ENCODE peak calls at places on chromosomes 13 and 19, in five cellular contexts. One of them, this sample, is unnamed. For H3K36me3, the result is how much of the 10 kb centered on the place peaks cover.

GRCh38 chr13:111006508-111007031 is 91.7 kb upstream of the ANKRD10 start:
- DNase-seq in breast epithelium: peak
- DNase-seq in endodermal cell: peak
- DNase-seq in hepatocyte: peak
- DNase-seq in psoas muscle: peak
- DNase-seq in this sample: peak

GRCh38 chr19:52206481-52206880 is 16.6 kb downstream of the PPP2R1A start:
- DNase-seq in psoas muscle: peak
- DNase-seq in breast epithelium: no peak
- DNase-seq in hepatocyte: no peak
- DNase-seq in endodermal cell: no peak
- DNase-seq in this sample: no peak

GRCh38 chr19:35176183-35176570 is 21.6 kb downstream of the FXYD5 start:
- DNase-seq in psoas muscle: no peak
- DNase-seq in breast epithelium: no peak
- DNase-seq in hepatocyte: no peak
- DNase-seq in endodermal cell: peak
- DNase-seq in this sample: no peak

GRCh38 chr19:7461841-7462629 is 26.8 kb downstream of the PEX11G start:
- DNase-seq in hepatocyte: no peak
- DNase-seq in psoas muscle: no peak
- DNase-seq in endodermal cell: peak
- DNase-seq in breast epithelium: no peak
- DNase-seq in this sample: peak

GRCh38 chr13:96710166-96710866 is 284.0 kb downstream of the OXGR1 start:
- DNase-seq in hepatocyte: no peak
- DNase-seq in breast epithelium: no peak
- DNase-seq in endodermal cell: peak
- DNase-seq in psoas muscle: no peak
- DNase-seq in this sample: peak

GRCh38 chr13:84137292-84137691 is 255.0 kb upstream of the SLITRK1 start:
- DNase-seq in hepatocyte: no peak
- DNase-seq in endodermal cell: no peak
- DNase-seq in breast epithelium: no peak
- DNase-seq in psoas muscle: no peak
- DNase-seq in this sample: no peak

GRCh38 chr19:49890349-49891311 is 6.1 kb downstream of the IL4I1 start:
- DNase-seq in psoas muscle: no peak
- DNase-seq in hepatocyte: peak
- DNase-seq in breast epithelium: no peak
- DNase-seq in endodermal cell: peak
- DNase-seq in this sample: peak

GRCh38 chr19:13027557-13027956 is 32.3 kb downstream of the NFIX start:
- DNase-seq in psoas muscle: no peak
- DNase-seq in breast epithelium: no peak
- DNase-seq in hepatocyte: no peak
- DNase-seq in endodermal cell: no peak
- DNase-seq in this sample: no peak

GRCh38 chr13:27371932-27372331 is 52.5 kb upstream of the GTF3A start:
- DNase-seq in psoas muscle: no peak
- DNase-seq in endodermal cell: no peak
- DNase-seq in hepatocyte: no peak
- DNase-seq in breast epithelium: no peak
- DNase-seq in this sample: no peak

GRCh38 chr13:30108913-30109237 is 198.5 kb downstream of the KATNAL1 start:
- DNase-seq in breast epithelium: peak
- DNase-seq in endodermal cell: no peak
- DNase-seq in psoas muscle: no peak
- DNase-seq in hepatocyte: peak
- DNase-seq in this sample: no peak

GRCh38 chr13:30479590-30480219 is 14.0 kb upstream of the HMGB1 start:
- DNase-seq in hepatocyte: peak
- DNase-seq in endodermal cell: no peak
- DNase-seq in breast epithelium: no peak
- DNase-seq in psoas muscle: no peak
- DNase-seq in this sample: no peak

GRCh38 chr13:109345433-109345941 is 440.9 kb downstream of the IRS2 start:
- DNase-seq in hepatocyte: no peak
- DNase-seq in psoas muscle: no peak
- DNase-seq in endodermal cell: no peak
- DNase-seq in breast epithelium: no peak
- DNase-seq in this sample: no peak

GRCh38 chr19:43519436-43520088 is 7.4 kb downstream of the ETHE1 start:
- DNase-seq in hepatocyte: peak
- DNase-seq in endodermal cell: peak
- DNase-seq in psoas muscle: peak
- DNase-seq in breast epithelium: peak
- DNase-seq in this sample: peak

GRCh38 chr13:111288276-111288675 is 32.2 kb upstream of the TEX29 start:
- DNase-seq in hepatocyte: no peak
- DNase-seq in endodermal cell: no peak
- DNase-seq in psoas muscle: no peak
- DNase-seq in breast epithelium: no peak
- DNase-seq in this sample: no peak

GRCh38 chr19:11168568-11168967 is 13.0 kb upstream of the SPC24 start:
- DNase-seq in psoas muscle: no peak
- DNase-seq in hepatocyte: no peak
- DNase-seq in endodermal cell: no peak
- DNase-seq in breast epithelium: no peak
- DNase-seq in this sample: no peak

GRCh38 chr13:24644051-24644450 is 36.2 kb upstream of the ATP12A start:
- DNase-seq in endodermal cell: no peak
- DNase-seq in hepatocyte: no peak
- DNase-seq in psoas muscle: no peak
- DNase-seq in breast epithelium: no peak
- DNase-seq in this sample: no peak

GRCh38 chr19:40341601-40342482 is 6.4 kb downstream of the C19orf47 start:
- DNase-seq in psoas muscle: peak
- DNase-seq in endodermal cell: no peak
- DNase-seq in hepatocyte: no peak
- DNase-seq in breast epithelium: peak
- DNase-seq in this sample: no peak

GRCh38 chr13:100665403-100665802 is 9.2 kb downstream of the TMTC4 start:
- DNase-seq in psoas muscle: no peak
- DNase-seq in endodermal cell: no peak
- DNase-seq in breast epithelium: no peak
- DNase-seq in hepatocyte: no peak
- DNase-seq in this sample: no peak

GRCh38 chr13:100662470-100663211 is 12.0 kb downstream of the TMTC4 start:
- DNase-seq in breast epithelium: no peak
- DNase-seq in endodermal cell: no peak
- DNase-seq in hepatocyte: no peak
- DNase-seq in psoas muscle: no peak
- DNase-seq in this sample: no peak

GRCh38 chr13:100667894-100668293 is 6.7 kb downstream of the TMTC4 start:
- DNase-seq in psoas muscle: no peak
- DNase-seq in endodermal cell: no peak
- DNase-seq in breast epithelium: no peak
- DNase-seq in hepatocyte: no peak
- DNase-seq in this sample: no peak

GRCh38 chr13:100666124-100666523 is 8.5 kb downstream of the TMTC4 start:
- DNase-seq in endodermal cell: no peak
- DNase-seq in psoas muscle: no peak
- DNase-seq in hepatocyte: peak
- DNase-seq in breast epithelium: no peak
- DNase-seq in this sample: no peak

GRCh38 chr13:100664171-100664900 is 10.3 kb downstream of the TMTC4 start:
- DNase-seq in hepatocyte: no peak
- DNase-seq in endodermal cell: no peak
- DNase-seq in psoas muscle: no peak
- DNase-seq in breast epithelium: no peak
- DNase-seq in this sample: no peak
- H3K36me3 ChIP-seq in hepatocyte: under half
- H3K36me3 ChIP-seq in endodermal cell: half or more
- H3K36me3 ChIP-seq in psoas muscle: half or more
- H3K36me3 ChIP-seq in breast epithelium: under half
- H3K36me3 ChIP-seq in this sample: under half

GRCh38 chr13:91464336-91464735 is 65.9 kb downstream of the GPC5 start:
- DNase-seq in psoas muscle: no peak
- DNase-seq in breast epithelium: no peak
- DNase-seq in hepatocyte: no peak
- DNase-seq in endodermal cell: no peak
- DNase-seq in this sample: no peak
- H3K4me3 ChIP-seq in psoas muscle: no peak
- H3K4me3 ChIP-seq in breast epithelium: no peak
- H3K4me3 ChIP-seq in hepatocyte: no peak
- H3K4me3 ChIP-seq in endodermal cell: no peak
- H3K4me3 ChIP-seq in this sample: no peak

GRCh38 chr19:54452626-54453025 is 3.6 kb downstream of the LENG8 start:
- DNase-seq in hepatocyte: no peak
- DNase-seq in breast epithelium: no peak
- DNase-seq in psoas muscle: no peak
- DNase-seq in endodermal cell: no peak
- DNase-seq in this sample: peak
- H3K36me3 ChIP-seq in hepatocyte: under half
- H3K36me3 ChIP-seq in breast epithelium: under half
- H3K36me3 ChIP-seq in psoas muscle: half or more
- H3K36me3 ChIP-seq in endodermal cell: half or more
- H3K36me3 ChIP-seq in this sample: under half

GRCh38 chr19:16316506-16316882 is 8.1 kb upstream of the KLF2 start:
- DNase-seq in hepatocyte: no peak
- DNase-seq in endodermal cell: no peak
- DNase-seq in psoas muscle: no peak
- DNase-seq in breast epithelium: no peak
- DNase-seq in this sample: no peak
- H3K4me3 ChIP-seq in hepatocyte: no peak
- H3K4me3 ChIP-seq in endodermal cell: no peak
- H3K4me3 ChIP-seq in psoas muscle: no peak
- H3K4me3 ChIP-seq in breast epithelium: no peak
- H3K4me3 ChIP-seq in this sample: no peak

DNA sequence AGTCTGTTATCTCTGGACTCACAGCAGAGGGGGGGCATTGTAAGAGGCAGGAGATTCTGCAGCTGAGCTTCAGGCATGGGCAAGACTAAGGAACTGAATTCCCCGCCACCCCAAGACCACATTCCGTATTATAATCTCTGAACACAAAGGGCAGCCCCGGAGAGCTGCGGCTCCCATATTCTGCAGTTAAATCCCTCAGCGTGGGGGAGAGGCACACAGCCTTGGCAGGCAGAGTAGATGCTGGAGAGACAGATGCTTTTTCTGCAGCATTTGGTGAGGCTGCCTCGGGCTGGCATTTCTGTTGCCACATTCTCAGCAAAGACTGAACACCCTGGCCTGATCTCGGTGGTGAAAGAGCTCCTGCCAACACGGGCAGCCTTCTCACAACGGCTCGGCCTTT is 12.9 kb downstream of the CHAF1A start:
- DNase-seq in endodermal cell: peak
- DNase-seq in psoas muscle: no peak
- DNase-seq in breast epithelium: no peak
- DNase-seq in hepatocyte: no peak
- DNase-seq in this sample: peak
- H3K36me3 ChIP-seq in endodermal cell: half or more
- H3K36me3 ChIP-seq in psoas muscle: under half
- H3K36me3 ChIP-seq in breast epithelium: under half
- H3K36me3 ChIP-seq in hepatocyte: under half
- H3K36me3 ChIP-seq in this sample: under half

GRCh38 chr13:40342461-40342860 is 324.0 kb downstream of the FOXO1 start:
- DNase-seq in endodermal cell: no peak
- DNase-seq in hepatocyte: no peak
- DNase-seq in psoas muscle: no peak
- DNase-seq in breast epithelium: no peak
- DNase-seq in this sample: no peak

GRCh38 chr13:40341501-40341900 is 324.9 kb downstream of the FOXO1 start:
- DNase-seq in endodermal cell: no peak
- DNase-seq in breast epithelium: no peak
- DNase-seq in psoas muscle: no peak
- DNase-seq in hepatocyte: no peak
- DNase-seq in this sample: no peak

GRCh38 chr13:40338217-40338616 is 328.2 kb downstream of the FOXO1 start:
- DNase-seq in hepatocyte: no peak
- DNase-seq in breast epithelium: no peak
- DNase-seq in endodermal cell: no peak
- DNase-seq in psoas muscle: no peak
- DNase-seq in this sample: no peak

GRCh38 chr13:40341086-40341471 is 325.4 kb downstream of the FOXO1 start:
- DNase-seq in psoas muscle: no peak
- DNase-seq in hepatocyte: no peak
- DNase-seq in breast epithelium: no peak
- DNase-seq in endodermal cell: no peak
- DNase-seq in this sample: no peak

DNA sequence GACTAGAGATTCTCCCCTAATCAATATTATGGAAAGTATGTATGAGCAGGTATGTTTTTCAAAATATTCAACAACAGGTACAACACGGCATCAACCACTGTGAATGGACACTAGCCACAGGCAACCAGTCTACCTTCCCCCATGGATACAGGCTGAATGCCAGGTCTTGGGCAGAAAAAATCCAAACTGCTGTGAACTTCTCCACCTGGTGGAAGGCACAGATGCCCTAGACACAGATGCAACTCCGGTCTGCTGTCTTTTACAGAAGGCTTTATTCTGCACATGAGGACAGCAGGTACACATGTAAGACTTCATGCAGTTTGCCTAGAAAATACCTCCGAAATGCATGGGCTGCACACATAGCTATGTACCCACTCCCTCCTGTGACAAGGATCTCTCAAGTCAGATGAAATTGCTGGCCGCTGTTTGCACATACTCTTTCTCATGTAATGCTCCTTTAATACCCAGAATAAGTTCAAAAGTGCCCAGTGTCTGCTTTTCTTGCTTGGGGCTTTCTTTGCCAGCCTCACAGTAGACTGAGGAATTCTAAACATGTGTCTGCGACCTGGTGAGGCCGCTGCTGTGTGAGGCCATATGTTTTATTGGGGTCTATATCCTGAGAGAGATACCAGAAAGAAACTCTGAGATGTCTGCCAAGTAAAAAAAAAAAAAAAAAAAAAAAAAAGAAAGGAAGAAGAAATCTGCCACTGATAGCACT is 325.9 kb downstream of the FOXO1 start:
- DNase-seq in psoas muscle: no peak
- DNase-seq in endodermal cell: no peak
- DNase-seq in hepatocyte: no peak
- DNase-seq in breast epithelium: no peak
- DNase-seq in this sample: no peak
- H3K4me3 ChIP-seq in psoas muscle: no peak
- H3K4me3 ChIP-seq in endodermal cell: no peak
- H3K4me3 ChIP-seq in hepatocyte: no peak
- H3K4me3 ChIP-seq in breast epithelium: no peak
- H3K4me3 ChIP-seq in this sample: no peak

This sample was measured in H7.